ENCODE peak calls at places on chromosomes 4 and X, in eight cellular contexts. S is cardiac muscle cell, W is RWPE1, Q is PC-9, I is upper lobe of right lung, L is esophagus muscularis mucosa, A is neural progenitor cell, X is endodermal cell. C is an unnamed sample.

GRCh38 chr4:57114973-57115372 is 4.8 kb upstream of the IGFBP7 start:
- DNase-seq in Q (no peak), L (no peak), X (no peak), A (no peak), W (no peak), S (peak), I (no peak), C (no peak)

GRCh38 chrX:124282580-124282979 is 49.9 kb upstream of the TEX13D start:
- DNase-seq in I (no peak), W (no peak), L (no peak), A (no peak), X (no peak), S (no peak), Q (no peak), C (no peak)

GRCh38 chrX:69101655-69102251 is 63.5 kb downstream of the PJA1 start:
- DNase-seq in W (no peak), Q (no peak), S (no peak), X (no peak), A (no peak), L (no peak), I (no peak), C (no peak)

GRCh38 chr4:2786152-2786671 is 6.7 kb upstream of the SH3BP2 start:
- DNase-seq in Q (no peak), I (no peak), W (no peak), L (no peak), S (no peak), A (no peak), X (no peak), C (no peak)

GRCh38 chr4:16227462-16227868 is 1.2 kb upstream of the TAPT1 start:
- DNase-seq in Q (no peak), S (peak), L (no peak), X (peak), A (peak), I (peak), W (no peak), C (no peak)

GRCh38 chr4:83454626-83455025 is 997 bp downstream of the HELQ start:
- DNase-seq in S (peak), W (peak), X (no peak), L (no peak), I (no peak), A (peak), Q (no peak), C (no peak)

GRCh38 chr4:150722908-150723362 is 141.0 kb downstream of the MAB21L2 start:
- DNase-seq in I (peak), L (peak), Q (no peak), W (peak), A (peak), S (peak), X (peak), C (no peak)

GRCh38 chr4:3483471-3483921 is 20.4 kb downstream of the DOK7 start:
- DNase-seq in L (no peak), W (no peak), A (peak), X (no peak), Q (no peak), I (no peak), S (no peak), C (no peak)

GRCh38 chrX:3440981-3441380 is 94.5 kb upstream of the MXRA5 start:
- DNase-seq in A (no peak), X (no peak), L (no peak), S (no peak), I (no peak), W (no peak), Q (no peak), C (no peak)

GRCh38 chrX:47384502-47384901 is 14.1 kb downstream of the ZNF157 start:
- DNase-seq in A (peak), S (peak), W (no peak), X (peak), I (no peak), L (no peak), Q (peak), C (no peak)

GRCh38 chr4:5215321-5215720 is 164.0 kb downstream of the STK32B start:
- DNase-seq in A (peak), S (no peak), W (no peak), X (no peak), L (no peak), I (no peak), Q (no peak), C (no peak)

GRCh38 chr4:15917297-15917696 is 21.2 kb downstream of the FGFBP1 start:
- DNase-seq in A (no peak), I (no peak), Q (no peak), S (no peak), L (no peak), X (no peak), W (no peak), C (no peak)

GRCh38 chrX:112760697-112761096 is 79.9 kb downstream of the AMOT start:
- DNase-seq in S (peak), Q (no peak), W (no peak), L (no peak), X (no peak), I (no peak), A (no peak), C (no peak)

GRCh38 chr4:178242655-178243054 is 800.4 kb upstream of the AGA start:
- DNase-seq in S (no peak), I (no peak), Q (no peak), W (no peak), A (no peak), X (no peak), L (no peak), C (no peak)

GRCh38 chrX:112759512-112759911 is 79.8 kb upstream of the LHFPL1 start:
- DNase-seq in L (no peak), I (no peak), W (no peak), Q (no peak), X (no peak), A (no peak), S (no peak), C (no peak)

GRCh38 chr4:14257903-14258302 is 630.4 kb upstream of the BOD1L1 start:
- DNase-seq in S (no peak), Q (no peak), L (no peak), A (no peak), W (no peak), I (no peak), X (no peak), C (no peak)

GRCh38 chr4:173005912-173006633 is 162.5 kb upstream of the GALNT7 start:
- DNase-seq in I (no peak), A (no peak), L (no peak), Q (no peak), X (no peak), W (no peak), S (no peak), C (no peak)

DNA sequence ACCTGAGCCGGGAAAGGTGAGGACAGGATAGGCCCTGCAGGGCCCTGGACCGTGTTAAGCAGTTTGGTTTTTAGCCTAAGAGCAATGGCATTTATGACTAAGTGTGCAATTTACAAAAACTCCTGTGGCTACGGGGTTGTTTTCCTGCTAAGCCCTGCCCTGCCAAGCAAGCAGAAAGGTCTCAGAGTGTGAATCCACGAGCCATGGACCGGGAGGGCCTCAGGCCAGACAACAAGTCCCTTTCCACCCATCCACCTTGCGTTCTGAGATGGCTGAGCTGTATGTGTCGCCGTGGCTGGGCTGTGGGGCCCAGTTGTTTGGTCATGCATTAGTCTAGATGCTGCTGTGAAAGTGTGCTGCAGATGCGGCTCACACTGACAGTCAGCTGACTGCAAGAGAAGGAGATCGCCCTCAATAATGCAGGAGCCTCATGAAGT is 33.9 kb upstream of the AFAP1 start:
- DNase-seq in W (peak), A (no peak), L (no peak), Q (peak), S (peak), X (no peak), I (no peak), C (peak)
- H3K27ac ChIP-seq in W (peak), A (no peak), L (peak), Q (peak), S (no peak), X (no peak), I (no peak), C (peak)

GRCh38 chr4:39442910-39443480 is 15.7 kb downstream of the RPL9 start:
- DNase-seq in X (no peak), S (no peak), A (no peak), Q (no peak), I (no peak), W (no peak), L (no peak), C (no peak)

GRCh38 chr4:39450618-39451017 is 8.1 kb downstream of the RPL9 start:
- DNase-seq in Q (no peak), S (no peak), A (no peak), I (no peak), L (no peak), X (no peak), W (no peak), C (no peak)

GRCh38 chr4:39446483-39446841 is 12.3 kb downstream of the RPL9 start:
- DNase-seq in L (no peak), A (no peak), Q (no peak), W (no peak), X (peak), S (no peak), I (no peak), C (no peak)

GRCh38 chr4:39451423-39452023 is 7.2 kb downstream of the RPL9 start:
- DNase-seq in S (no peak), Q (no peak), X (no peak), A (no peak), W (no peak), L (no peak), I (no peak), C (no peak)

GRCh38 chr4:39446842-39447573 is 11.7 kb downstream of the RPL9 start:
- DNase-seq in A (peak), L (no peak), I (peak), X (peak), Q (no peak), W (peak), S (peak), C (no peak)
- H3K27ac ChIP-seq in A (no peak), L (no peak), I (peak), X (no peak), Q (no peak), W (no peak), S (no peak), C (peak)

DNA sequence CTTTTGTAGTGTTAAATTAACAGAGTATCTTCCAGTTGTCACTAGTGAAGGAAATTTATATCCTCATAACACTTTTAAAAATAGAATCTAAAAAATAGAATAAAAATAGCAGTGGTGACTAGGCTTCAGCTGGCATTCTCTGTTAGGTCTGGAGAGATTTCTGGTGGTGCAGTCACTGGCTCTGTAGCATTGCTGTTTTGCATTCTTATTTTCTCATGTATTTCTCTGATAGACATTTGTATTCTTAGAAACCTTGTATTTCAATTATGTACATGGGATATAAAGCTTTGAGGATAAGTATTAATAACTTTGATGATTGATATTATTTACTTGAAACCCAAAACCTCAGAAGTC is 87.6 kb downstream of the TMEM131L start:
- DNase-seq in L (peak), Q (no peak), A (no peak), X (no peak), I (no peak), W (no peak), S (no peak), C (no peak)
- H3K27ac ChIP-seq in L (peak), Q (no peak), A (no peak), X (no peak), I (no peak), W (no peak), S (no peak), C (no peak)

DNA sequence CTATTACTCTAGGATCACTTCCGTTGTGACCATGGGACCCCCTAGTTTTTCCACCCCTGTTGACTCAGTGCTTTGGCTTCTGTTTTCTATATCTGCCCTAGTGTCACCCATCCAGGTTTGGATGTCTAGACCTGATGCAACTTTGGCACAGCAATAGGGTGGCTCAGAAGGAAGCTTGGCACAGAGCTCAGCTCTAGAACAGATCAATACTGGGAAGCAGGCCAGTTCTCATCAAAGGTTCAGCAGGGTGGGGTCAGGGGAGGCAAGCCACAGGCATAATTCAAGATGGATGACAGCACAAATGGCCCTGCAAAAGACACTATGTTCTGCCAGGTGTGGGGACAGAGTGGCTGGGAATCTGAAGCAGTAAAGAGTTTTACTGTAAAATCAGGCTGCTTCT is 74.2 kb upstream of the EGFL6 start:
- DNase-seq in I (no peak), S (no peak), W (no peak), X (no peak), L (no peak), Q (peak), A (no peak), C (no peak)
- H3K27ac ChIP-seq in I (no peak), S (no peak), W (no peak), X (no peak), L (no peak), Q (no peak), A (no peak), C (no peak)

GRCh38 chrX:49675075-49675719 is 20.6 kb downstream of the PAGE1 start:
- DNase-seq in I (no peak), X (no peak), L (no peak), A (no peak), W (no peak), S (no peak), Q (no peak), C (no peak)
- H3K27ac ChIP-seq in I (no peak), X (no peak), L (no peak), A (no peak), W (no peak), S (no peak), Q (no peak), C (no peak)

C was measured in epithelial cell of prostate.